ENCODE peak calls at places on chromosomes 1 and 21, in four cellular contexts. J is HCT116, Y is H1, N is GM12878. W is an unnamed sample.

GRCh38 chr1:172656576-172656975 is 2.3 kb upstream of the FASLG start:
- DNase-seq in Y (no peak), N (no peak), J (no peak), W (no peak)

GRCh38 chr1:153550827-153551512 is 1.9 kb upstream of the S100A3 start:
- DNase-seq in Y (no peak), J (no peak), N (no peak), W (no peak)

GRCh38 chr1:114040273-114041043 is 61.2 kb downstream of the OLFML3 start:
- DNase-seq in N (no peak), Y (no peak), J (no peak), W (no peak)

GRCh38 chr1:8712413-8713229 is 104.8 kb downstream of the RERE start:
- DNase-seq in J (no peak), N (no peak), Y (no peak), W (no peak)

GRCh38 chr1:222654849-222655248 is 37.0 kb downstream of the MIA3 start:
- DNase-seq in Y (no peak), J (no peak), N (peak; percentile 72), W (no peak)

GRCh38 chr1:6703016-6703415 is 1.4 kb upstream of the DNAJC11 start:
- DNase-seq in J (no peak), Y (no peak), N (no peak), W (no peak)

GRCh38 chr1:116934586-116935207 is 25.0 kb downstream of the PTGFRN start:
- DNase-seq in J (no peak), N (no peak), Y (no peak), W (peak; percentile 49)

GRCh38 chr21:18951291-18952038 is 547.9 kb upstream of the TMPRSS15 start:
- DNase-seq in N (no peak), Y (peak; percentile 55), J (no peak), W (peak; percentile 6)

GRCh38 chr1:3454811-3455618 is 550 bp downstream of the ARHGEF16 start:
- DNase-seq in J (no peak), Y (peak; percentile 85), N (no peak), W (peak; percentile 39)

GRCh38 chr1:173195596-173196088 is 11.5 kb downstream of the TNFSF4 start:
- DNase-seq in J (no peak), Y (no peak), N (peak; percentile 74), W (no peak)

GRCh38 chr1:203769505-203770343 is 4.7 kb downstream of the LAX1 start:
- DNase-seq in J (no peak), N (no peak), Y (no peak), W (no peak)

GRCh38 chr1:163068716-163069115 is 445 bp upstream of the RGS4 start:
- DNase-seq in J (no peak), Y (no peak), N (no peak), W (no peak)

GRCh38 chr1:3213730-3214129 is 144.7 kb downstream of the PRDM16 start:
- DNase-seq in Y (no peak), N (no peak), J (no peak), W (no peak)

GRCh38 chr1:94698341-94698740 is 121.8 kb upstream of the SLC44A3 start:
- DNase-seq in N (no peak), J (no peak), Y (no peak), W (no peak)

GRCh38 chr1:103790172-103790571 is 40.5 kb downstream of the AMY1C start:
- DNase-seq in N (no peak), J (no peak), Y (no peak), W (no peak)

GRCh38 chr1:6783221-6783620 is 2.0 kb upstream of the CAMTA1 start:
- DNase-seq in N (no peak), Y (no peak), J (no peak), W (no peak)

GRCh38 chr21:32392299-32392879 is 423 bp downstream of the URB1 start:
- DNase-seq in Y (no peak), N (no peak), J (no peak), W (no peak)
- TF ChIP-seq EGR1 in Y (no peak), N (no peak), J (no peak), W (no peak)

DNA sequence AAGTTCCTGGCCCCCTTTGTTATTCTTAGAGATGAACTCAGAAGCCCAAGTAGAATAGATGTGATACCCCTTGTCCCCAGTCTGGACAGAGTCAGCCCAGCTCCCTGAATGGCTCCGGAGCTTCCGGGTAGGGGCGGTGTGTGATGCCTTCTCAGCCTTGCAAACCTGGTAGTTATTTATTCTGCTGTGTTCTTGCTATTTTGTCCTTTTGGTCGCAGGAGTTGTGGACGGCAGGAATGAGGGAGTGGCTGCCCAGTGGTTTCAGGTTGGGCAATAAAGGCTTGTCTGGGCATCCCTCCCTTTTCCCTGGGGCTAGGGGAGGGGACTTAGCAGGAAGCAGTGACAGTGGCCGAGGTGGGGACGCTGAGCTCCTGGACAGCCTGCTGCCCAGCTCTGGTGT is 2.8 kb downstream of the PTPRU start:
- DNase-seq in Y (no peak), J (no peak), N (no peak), W (no peak)
- TF ChIP-seq EGR1 in Y (no peak), J (no peak), N (no peak), W (no peak)

GRCh38 chr1:165856606-165857005 is 29.2 kb downstream of the UCK2 start:
- DNase-seq in J (no peak), N (no peak), Y (no peak), W (no peak)
- TF ChIP-seq EGR1 in J (no peak), N (no peak), Y (no peak), W (no peak)

DNA sequence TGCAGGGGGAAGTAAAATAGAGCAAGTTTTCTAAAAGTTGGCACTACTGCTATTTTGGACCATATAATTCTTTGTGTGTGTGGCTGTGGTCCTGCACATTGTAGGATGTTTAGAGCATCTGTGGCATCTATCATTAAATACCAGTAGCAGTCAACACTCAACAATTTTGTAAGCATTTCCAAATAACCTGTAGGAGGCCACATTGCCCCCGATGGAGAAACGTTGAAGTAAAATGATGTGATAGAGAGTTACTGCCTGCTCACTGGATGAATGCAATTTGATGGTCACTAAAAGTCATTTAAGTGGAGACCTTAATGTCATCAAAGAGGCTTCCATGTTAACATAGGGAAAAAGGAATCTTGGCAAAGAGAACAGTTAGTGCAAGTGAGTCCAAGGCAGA is 560.8 kb downstream of the NEGR1 start:
- DNase-seq in Y (no peak), N (no peak), J (no peak), W (no peak)
- TF ChIP-seq EGR1 in Y (no peak), N (no peak), J (no peak), W (no peak)

DNA sequence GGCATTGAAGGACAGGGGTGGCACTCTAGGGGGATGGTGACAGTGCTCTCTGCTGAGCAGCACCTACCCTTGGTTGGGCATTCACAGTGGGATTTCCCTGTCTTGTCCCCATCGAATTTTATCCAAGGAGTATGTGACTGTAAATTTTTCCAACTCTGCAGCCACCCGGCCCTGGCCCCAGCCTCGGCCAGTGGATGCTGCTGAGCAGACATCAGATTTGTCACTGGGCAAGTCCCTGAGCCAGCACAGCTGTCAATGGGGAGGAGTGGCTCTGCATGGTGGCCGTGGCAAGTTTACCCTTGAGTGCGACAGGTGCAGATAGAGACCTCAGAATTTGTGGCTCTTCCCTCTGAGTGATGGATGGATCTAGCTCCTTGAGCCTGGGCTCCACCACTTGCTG is 240.2 kb upstream of the CSF3R start:
- DNase-seq in Y (no peak), N (no peak), J (no peak), W (no peak)
- TF ChIP-seq EGR1 in Y (no peak), N (no peak), J (no peak), W (no peak)

GRCh38 chr21:43692949-43693348 is 26.0 kb upstream of the PDXK start:
- DNase-seq in N (no peak), J (no peak), Y (no peak), W (no peak)
- TF ChIP-seq EGR1 in N (no peak), J (no peak), Y (no peak), W (no peak)

DNA sequence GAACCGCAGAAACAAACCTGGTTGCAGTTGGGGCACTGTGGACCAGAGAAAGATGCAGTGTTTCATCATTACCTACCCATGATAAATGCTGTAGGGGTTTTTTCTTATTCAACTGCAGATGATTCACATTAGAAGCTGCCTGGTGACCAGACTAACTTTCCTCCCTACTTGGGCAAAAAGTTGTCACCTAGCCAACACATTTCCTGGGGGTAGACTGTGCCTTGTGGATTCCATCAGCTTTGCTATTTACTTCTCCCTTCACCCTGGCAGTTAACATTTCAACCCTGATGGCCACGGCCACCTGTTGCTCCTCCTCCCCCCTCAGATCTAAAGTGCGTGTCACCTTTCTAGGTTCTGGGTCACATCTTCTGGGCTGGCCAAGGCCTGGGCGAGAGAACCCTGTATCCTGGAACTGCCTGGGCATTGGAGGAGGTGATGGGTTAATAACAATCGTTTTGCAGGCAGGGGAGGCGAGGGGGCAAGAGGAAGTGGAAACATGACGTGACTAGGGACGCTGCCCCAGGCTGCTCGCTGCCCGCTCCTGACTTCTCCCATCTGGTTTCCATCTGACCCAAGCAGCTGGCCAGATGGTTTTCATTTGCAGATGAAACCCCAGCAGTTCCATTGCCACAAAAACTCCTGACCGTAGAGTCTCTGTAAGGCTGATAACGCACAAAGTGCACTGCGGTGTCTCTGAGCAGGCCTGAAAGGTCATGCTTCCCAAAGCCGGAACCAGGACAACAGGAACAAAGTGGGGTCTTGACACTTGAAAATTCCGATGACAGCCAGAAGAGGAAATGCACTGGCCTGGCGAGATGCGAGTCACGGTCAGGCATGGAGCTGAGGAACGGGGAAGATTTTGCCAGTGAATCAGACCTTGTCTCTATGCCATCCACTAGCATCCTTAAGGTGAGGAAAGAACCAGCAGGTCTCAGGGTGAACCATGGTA is 36.6 kb downstream of the CAPZB start:
- DNase-seq in J (no peak), Y (no peak), N (no peak), W (no peak)
- TF ChIP-seq EGR1 in J (no peak), Y (no peak), N (no peak), W (no peak)

DNA sequence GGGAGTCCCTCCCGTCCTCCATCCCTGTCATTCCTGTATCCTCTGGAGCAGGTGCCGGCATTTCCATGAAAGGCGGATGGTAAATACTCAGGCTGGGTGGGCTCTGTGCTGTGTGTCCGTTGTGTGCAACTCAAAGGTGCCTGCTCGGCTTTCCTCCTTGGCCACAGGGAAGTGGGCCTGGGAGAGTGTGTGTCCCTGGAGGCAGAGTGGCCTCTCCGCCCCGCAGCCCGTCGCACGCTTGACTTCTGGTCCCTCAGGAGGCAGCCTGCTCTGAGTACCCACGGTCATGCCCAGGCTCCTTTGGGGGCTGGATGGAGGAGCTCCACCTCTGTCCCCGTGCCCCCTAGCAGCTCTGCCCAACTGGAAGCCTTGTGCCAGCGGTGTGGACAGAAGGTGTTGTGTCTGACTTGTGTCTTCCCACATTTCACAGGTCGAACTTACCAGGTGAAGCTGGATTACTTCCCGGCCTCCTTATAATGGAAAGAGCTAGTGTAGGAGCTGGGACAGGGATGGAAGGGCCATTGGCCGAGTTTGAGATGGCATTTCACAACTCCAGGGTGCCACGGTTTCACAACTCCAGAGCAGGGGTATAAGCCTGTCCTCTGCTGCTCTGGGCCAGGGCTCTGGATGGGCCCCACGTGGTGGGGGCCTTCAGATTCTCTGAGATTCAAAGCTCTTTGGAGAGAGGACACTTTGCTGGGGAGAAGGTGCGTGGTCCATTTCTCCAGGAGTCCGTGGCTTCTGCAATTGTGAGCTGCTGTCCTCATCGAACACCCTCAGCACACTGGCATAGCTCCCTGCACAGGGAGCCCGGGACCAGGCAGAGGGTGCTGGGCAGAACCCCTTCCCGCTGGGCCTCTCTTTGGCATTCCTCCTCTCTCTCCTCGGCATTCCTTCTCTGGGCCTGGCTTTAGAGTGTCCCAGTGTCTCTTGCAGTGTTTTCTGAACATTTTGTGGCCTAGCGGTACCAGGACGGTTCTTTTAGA is 152.7 kb upstream of the COL6A1 start:
- DNase-seq in Y (peak; percentile 43), J (no peak), N (no peak), W (no peak)
- TF ChIP-seq EGR1 in Y (no peak), J (no peak), N (no peak), W (no peak)

W was measured in K562.